ENCODE peak calls at places on chromosomes 2 and 18, in four cellular contexts. Z is A549, Y is K562, D is H1. K is an unnamed sample.
A peak's percentile ranks its signal among the peaks of the same experiment; 100 is the strongest.

GRCh38 chr2:154049561-154049960 is 177.8 kb downstream of the GALNT13 start:
- DNase-seq in Z (no peak), Y (no peak), D (no peak), K (no peak)

GRCh38 chr18:44819944-44820510 is 139.3 kb downstream of the SETBP1 start:
- DNase-seq in Z (no peak), Y (no peak), D (no peak), K (no peak)

GRCh38 chr18:62329676-62330454 is 4.8 kb downstream of the TNFRSF11A start:
- DNase-seq in Z (no peak), Y (no peak), D (no peak), K (peak; percentile 52)

GRCh38 chr2:109174626-109175349 is 45.8 kb downstream of the SH3RF3 start:
- DNase-seq in Z (no peak), Y (no peak), D (no peak), K (no peak)

GRCh38 chr2:18132697-18133096 is 254.2 kb downstream of the KCNS3 start:
- DNase-seq in Z (no peak), Y (no peak), D (no peak), K (no peak)

GRCh38 chr2:143575340-143575739 is 446.1 kb downstream of the ARHGAP15 start:
- DNase-seq in Z (no peak), Y (no peak), D (no peak), K (no peak)

GRCh38 chr2:11402436-11402835 is 58.0 kb upstream of the ROCK2 start:
- DNase-seq in Z (no peak), Y (no peak), D (no peak), K (no peak)

GRCh38 chr2:10977636-10978035 is 65.9 kb downstream of the KCNF1 start:
- DNase-seq in Z (no peak), Y (peak; percentile 20), D (no peak), K (no peak)

GRCh38 chr2:180607501-180608060 is 372.8 kb upstream of the UBE2E3 start:
- DNase-seq in Z (no peak), Y (no peak), D (no peak), K (peak; percentile 59)

GRCh38 chr2:71843391-71843850 is 304.2 kb downstream of the CYP26B1 start:
- DNase-seq in Z (no peak), Y (no peak), D (no peak), K (no peak)

GRCh38 chr2:53769318-53769945 is 1.8 kb downstream of the CHAC2 start:
- DNase-seq in Z (no peak), Y (no peak), D (no peak), K (no peak)

GRCh38 chr2:131425191-131426021 is 50.5 kb upstream of the TUBA3D start:
- DNase-seq in Z (no peak), Y (no peak), D (no peak), K (no peak)

GRCh38 chr2:231125272-231125671 is 430 bp upstream of the HTR2B start:
- DNase-seq in Z (no peak), Y (no peak), D (no peak), K (no peak)

GRCh38 chr2:231124833-231125232 is at the start of gene HTR2B:
- DNase-seq in Z (no peak), Y (no peak), D (no peak), K (no peak)

GRCh38 chr2:231126123-231126522 is 1.3 kb upstream of the HTR2B start:
- DNase-seq in Z (no peak), Y (no peak), D (no peak), K (no peak)

GRCh38 chr2:231127480-231127879 is 2.6 kb upstream of the HTR2B start:
- DNase-seq in Z (no peak), Y (no peak), D (no peak), K (no peak)

GRCh38 chr2:231123362-231123898 is 1.4 kb downstream of the HTR2B start:
- DNase-seq in Z (no peak), Y (no peak), D (no peak), K (peak; percentile 37)
- TF ChIP-seq USF2 in Z (no peak), Y (no peak), D (no peak), K (no peak)

GRCh38 chr18:30775629-30776028 is 266.9 kb downstream of the DSC3 start:
- DNase-seq in Z (no peak), Y (no peak), D (peak; percentile 3), K (no peak)

GRCh38 chr18:30787410-30787809 is 255.1 kb downstream of the DSC3 start:
- DNase-seq in Z (no peak), Y (no peak), D (no peak), K (no peak)

GRCh38 chr18:30781601-30782000 is 260.9 kb downstream of the DSC3 start:
- DNase-seq in Z (no peak), Y (no peak), D (no peak), K (no peak)
- TF ChIP-seq PHF8 in Z (no peak), Y (no peak), D (no peak), K (no peak)

GRCh38 chr2:176567361-176567760 is 298.1 kb downstream of the MTX2 start:
- DNase-seq in Z (no peak), Y (no peak), D (no peak), K (no peak)
- TF ChIP-seq MAFK in Z (no peak), Y (no peak), D (no peak), K (no peak)

GRCh38 chr2:224850081-224850480 is 133.9 kb upstream of the CCDC195 start:
- DNase-seq in Z (no peak), Y (no peak), D (no peak), K (no peak)

GRCh38 chr2:224843141-224843540 is 127.0 kb upstream of the CCDC195 start:
- DNase-seq in Z (no peak), Y (no peak), D (no peak), K (no peak)

GRCh38 chr2:224847431-224847830 is 131.3 kb upstream of the CCDC195 start:
- DNase-seq in Z (no peak), Y (no peak), D (no peak), K (no peak)

GRCh38 chr2:224849264-224849663 is 133.1 kb upstream of the CCDC195 start:
- DNase-seq in Z (no peak), Y (no peak), D (no peak), K (no peak)

GRCh38 chr2:224847961-224848850 is 132.0 kb upstream of the CCDC195 start:
- DNase-seq in Z (peak; percentile 4), Y (no peak), D (no peak), K (no peak)
- TF ChIP-seq USF2 in Z (no peak), Y (no peak), D (no peak), K (no peak)

GRCh38 chr18:3250237-3251107 is 2.9 kb downstream of the MYL12A start:
- DNase-seq in Z (no peak), Y (peak; percentile 32), D (no peak), K (no peak)
- TF ChIP-seq PHF8 in Z (no peak), Y (no peak), D (no peak), K (no peak)

K was measured in HepG2.